ENCODE peak calls at places on chromosomes 11 and 22, in five cellular contexts. E is ELR; I is endodermal cell; B is aorta; F is activated naive CD4-positive, alpha-beta T cell. A is an unnamed sample.

GRCh38 chr11:122598971-122599370 is 56.6 kb upstream of the UBASH3B start:
- DNase-seq in I (no peak), E (no peak), F (no peak), B (no peak), A (peak; percentile 14)

GRCh38 chr11:11179239-11179638 is 173.8 kb downstream of the CSNK2A3 start:
- DNase-seq in I (no peak), F (no peak), E (peak; percentile 45), B (no peak), A (peak; percentile 75)

GRCh38 chr11:11279956-11280689 is 72.9 kb downstream of the CSNK2A3 start:
- DNase-seq in B (no peak), E (peak; percentile 16), I (peak; percentile 82), F (no peak), A (peak; percentile 32)

GRCh38 chr11:34826384-34826726 is 89.8 kb downstream of the APIP start:
- DNase-seq in F (no peak), E (no peak), I (no peak), B (no peak), A (no peak)

GRCh38 chr11:132222345-132222744 is 851.9 kb downstream of the NTM start:
- DNase-seq in B (no peak), E (no peak), F (no peak), I (no peak), A (no peak)

GRCh38 chr11:15471709-15472404 is 357.1 kb downstream of the INSC start:
- DNase-seq in F (no peak), I (peak; percentile 57), B (no peak), E (no peak), A (no peak)

GRCh38 chr22:37566329-37566837 is 6.1 kb downstream of the CDC42EP1 start:
- DNase-seq in I (no peak), F (no peak), B (no peak), E (no peak), A (no peak)

GRCh38 chr22:32100711-32101110 is 57.6 kb downstream of the SLC5A1 start:
- DNase-seq in F (no peak), E (no peak), B (no peak), I (no peak), A (peak; percentile 20)

GRCh38 chr11:16606784-16607674 is 131.4 kb upstream of the C11orf58 start:
- DNase-seq in E (no peak), B (peak; percentile 81), I (peak; percentile 81), F (no peak), A (peak; percentile 43)

GRCh38 chr22:20205964-20206708 is 55.3 kb upstream of the CCDC188 start:
- DNase-seq in E (peak; percentile 79), B (peak; percentile 87), I (peak; percentile 76), F (no peak), A (peak; percentile 78)

GRCh38 chr22:35467788-35468187 is 67.8 kb downstream of the MCM5 start:
- DNase-seq in B (peak; percentile 83), I (peak; percentile 74), E (peak; percentile 30), F (no peak), A (no peak)

GRCh38 chr11:55719608-55720160 is 53.6 kb upstream of the OR5D13 start:
- DNase-seq in I (no peak), B (no peak), F (no peak), E (no peak), A (no peak)

GRCh38 chr11:2263012-2263565 is 7.3 kb downstream of the ASCL2 start:
- DNase-seq in E (no peak), F (no peak), I (peak; percentile 33), B (no peak), A (no peak)

GRCh38 chr22:17368727-17369552 is at the start of gene CECR2:
- DNase-seq in I (peak; percentile 93), E (no peak), F (no peak), B (no peak), A (no peak)

GRCh38 chr11:110314366-110315095 is 18.1 kb upstream of the RDX start:
- DNase-seq in I (no peak), F (no peak), B (no peak), E (no peak), A (no peak)

GRCh38 chr11:128776434-128777284 is 82.8 kb downstream of the FLI1 start:
- DNase-seq in B (peak; percentile 83), E (peak; percentile 52), I (peak; percentile 92), F (no peak), A (peak; percentile 34)

GRCh38 chr22:31753634-31754471 is at the start of gene DEPDC5:
- DNase-seq in E (peak; percentile 95), I (peak; percentile 99), F (peak; percentile 81), B (peak; percentile 99), A (peak; percentile 96)

GRCh38 chr11:120773501-120774031 is 250.3 kb upstream of the TBCEL start:
- DNase-seq in F (no peak), E (peak; percentile 2), I (peak; percentile 10), B (no peak), A (peak; percentile 3)

GRCh38 chr11:77470504-77470903 is 3.4 kb downstream of the PAK1 start:
- DNase-seq in B (no peak), F (no peak), E (no peak), I (no peak), A (no peak)